ENCODE peak calls at places on chromosome 22, in six cellular contexts. U is NCI-H1092 treated with DMSO at 0.1 percent for 48 hours, E is fibroblast of the conjunctiva, B is GM12865, C is choroid plexus epithelial cell, D is aorta. I is an unnamed sample.

GRCh38 chr22:36815558-36816337 is 1.1 kb downstream of the PVALB start:
- DNase-seq in U (no peak), E (no peak), B (no peak), C (no peak), D (no peak), I (no peak)

GRCh38 chr22:44352378-44353062 is 39.8 kb upstream of the SHISAL1 start:
- DNase-seq in U (no peak), E (no peak), B (no peak), C (no peak), D (no peak), I (no peak)

GRCh38 chr22:33114570-33114969 is 56.4 kb upstream of the SYN3 start:
- DNase-seq in U (no peak), E (no peak), B (no peak), C (no peak), D (no peak), I (no peak)

GRCh38 chr22:40597541-40598453 is 38.7 kb downstream of the MRTFA start:
- DNase-seq in U (no peak), E (peak), B (no peak), C (peak), D (no peak), I (no peak)

GRCh38 chr22:30717331-30717921 is 22.8 kb downstream of the OSBP2 start:
- DNase-seq in U (no peak), E (peak), B (no peak), C (peak), D (no peak), I (no peak)

GRCh38 chr22:44583076-44583760 is 85.2 kb upstream of the RTL6 start:
- DNase-seq in U (no peak), E (no peak), B (no peak), C (peak), D (peak), I (peak)

GRCh38 chr22:30253205-30253852 is 6.8 kb upstream of the LIF start:
- DNase-seq in U (peak), E (no peak), B (no peak), C (no peak), D (peak), I (no peak)

GRCh38 chr22:29480512-29481264 is 670 bp downstream of the NEFH start:
- DNase-seq in U (no peak), E (peak), B (no peak), C (peak), D (peak), I (no peak)

I was measured in coronary artery.